ENCODE peak calls at places on chromosomes 12 and 14, in five cellular contexts. S, Y, W, H and Q are unnamed samples.

GRCh38 chr14:51202914-51203665 is 37.0 kb upstream of the TMX1 start:
- DNase-seq in Y (no peak), W (no peak), H (no peak), S (no peak), Q (no peak)

GRCh38 chr12:14756331-14757143 is 46.7 kb downstream of the WBP11 start:
- DNase-seq in Y (peak), H (no peak), W (peak), S (no peak), Q (no peak)

GRCh38 chr14:51491776-51492175 is 159.9 kb upstream of the FRMD6 start:
- DNase-seq in W (no peak), H (no peak), S (no peak), Y (no peak), Q (no peak)

GRCh38 chr12:49369723-49370145 is 2.5 kb downstream of the SPATS2 start:
- DNase-seq in H (no peak), Y (peak), W (peak), S (no peak), Q (no peak)

GRCh38 chr14:102392506-102392905 is 29.8 kb downstream of the TECPR2 start:
- DNase-seq in Y (no peak), H (no peak), S (no peak), W (no peak), Q (no peak)

GRCh38 chr12:14384783-14385638 is 19.5 kb downstream of the ATF7IP start:
- DNase-seq in S (peak), H (peak), W (peak), Y (peak), Q (peak)

GRCh38 chr14:41570415-41571155 is 36.1 kb upstream of the LRFN5 start:
- DNase-seq in S (no peak), Y (no peak), H (no peak), W (no peak), Q (no peak)

GRCh38 chr12:124152733-124153132 is 142.2 kb upstream of the RFLNA start:
- DNase-seq in S (no peak), W (no peak), Y (no peak), H (no peak), Q (no peak)

GRCh38 chr14:57247283-57247682 is 21.4 kb downstream of the EXOC5 start:
- DNase-seq in Y (no peak), S (no peak), W (no peak), H (no peak), Q (no peak)

GRCh38 chr14:94391284-94391914 is 3.0 kb upstream of the SERPINA1 start:
- DNase-seq in S (no peak), H (no peak), W (no peak), Y (no peak), Q (no peak)

GRCh38 chr12:103858953-103859601 is 18.0 kb upstream of the NT5DC3 start:
- DNase-seq in H (no peak), S (peak), Y (no peak), W (no peak), Q (peak)

GRCh38 chr14:101118746-101119610 is 215.5 kb upstream of the RTL1 start:
- DNase-seq in Y (no peak), W (peak), H (no peak), S (no peak), Q (no peak)

GRCh38 chr12:92036771-92037453 is 108.7 kb downstream of the BTG1 start:
- DNase-seq in S (no peak), W (no peak), H (no peak), Y (no peak), Q (peak)

GRCh38 chr14:23389396-23389795 is 12.6 kb downstream of the CMTM5 start:
- DNase-seq in W (no peak), Y (no peak), S (no peak), H (no peak), Q (no peak)

GRCh38 chr14:59547310-59547709 is 29.3 kb downstream of the CCDC175 start:
- DNase-seq in H (no peak), Y (no peak), W (no peak), S (no peak), Q (no peak)

GRCh38 chr12:3154006-3154405 is 76.8 kb downstream of the TSPAN9 start:
- DNase-seq in S (no peak), H (no peak), W (no peak), Y (no peak), Q (no peak)

GRCh38 chr12:3160081-3160480 is 82.9 kb downstream of the TSPAN9 start:
- DNase-seq in H (no peak), W (no peak), Y (no peak), S (no peak), Q (no peak)

GRCh38 chr12:3155710-3156386 is 78.7 kb downstream of the TSPAN9 start:
- DNase-seq in H (no peak), S (no peak), Y (no peak), W (no peak), Q (no peak)

GRCh38 chr12:3158851-3159465 is 81.8 kb downstream of the TSPAN9 start:
- DNase-seq in Y (no peak), H (no peak), S (no peak), W (no peak), Q (no peak)

DNA sequence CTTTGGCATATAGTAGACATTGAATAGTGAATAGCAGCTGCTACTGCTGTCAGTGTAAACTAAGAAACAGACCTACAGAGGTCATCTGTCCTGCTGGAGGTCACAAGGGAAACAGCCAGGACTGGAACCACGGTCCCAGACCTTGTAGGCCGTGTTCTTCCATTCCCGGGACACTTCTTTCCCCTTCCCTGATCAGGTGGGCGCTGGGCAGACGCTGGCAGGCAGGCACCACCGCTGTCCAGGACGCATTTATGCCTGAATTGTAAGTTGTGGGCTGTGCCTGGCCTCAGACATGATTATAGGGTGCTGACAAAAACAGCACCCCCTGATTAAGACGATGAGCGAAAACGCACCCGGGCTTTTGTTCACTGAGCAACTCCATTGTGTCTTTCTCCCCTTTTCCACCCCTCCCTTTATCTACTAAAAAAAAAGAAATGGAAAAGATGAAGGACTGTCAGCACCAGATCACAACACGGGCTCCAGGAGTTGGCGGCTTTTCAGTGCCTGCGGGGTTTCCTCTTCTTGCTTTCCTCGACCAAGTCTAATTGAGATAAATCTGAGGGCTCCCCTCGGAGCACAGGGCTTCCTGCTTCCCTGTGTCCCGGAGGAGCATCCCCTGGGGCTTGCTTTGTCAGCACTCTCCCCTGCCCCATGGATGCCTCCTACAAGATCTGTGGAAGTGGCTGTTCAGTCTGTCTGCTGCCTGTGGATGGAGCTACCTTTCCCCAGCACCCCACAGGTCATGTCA is 80.6 kb downstream of the TSPAN9 start:
- DNase-seq in S (no peak), W (peak), H (no peak), Y (no peak), Q (no peak)
- H2AFZ ChIP-seq in S (no peak), W (no peak), H (no peak), Y (no peak), Q (no peak)

DNA sequence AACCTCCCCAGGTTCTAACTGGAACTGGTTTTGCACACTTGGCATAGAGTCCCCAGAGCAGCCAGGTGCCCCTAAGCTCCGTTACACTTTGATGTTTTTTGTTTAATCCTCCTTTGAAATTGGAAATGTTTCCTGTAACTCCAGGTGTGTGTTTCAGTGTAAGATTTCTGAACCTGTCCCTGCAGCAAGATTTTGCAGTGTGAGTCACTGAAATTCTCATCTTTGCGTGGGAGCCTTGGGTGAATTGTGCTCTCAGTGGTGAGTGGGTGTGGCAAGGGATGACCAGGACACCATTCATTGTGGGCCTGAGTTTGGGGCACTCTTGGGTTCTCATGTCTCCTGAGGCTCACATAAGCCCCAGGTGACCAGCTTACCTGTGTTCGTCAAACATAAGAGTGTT is 18.3 kb downstream of the CD9 start:
- DNase-seq in Y (no peak), W (no peak), S (no peak), H (no peak), Q (peak)
- H3K27ac ChIP-seq in Y (no peak), W (no peak), S (peak), H (no peak), Q (peak)

DNA sequence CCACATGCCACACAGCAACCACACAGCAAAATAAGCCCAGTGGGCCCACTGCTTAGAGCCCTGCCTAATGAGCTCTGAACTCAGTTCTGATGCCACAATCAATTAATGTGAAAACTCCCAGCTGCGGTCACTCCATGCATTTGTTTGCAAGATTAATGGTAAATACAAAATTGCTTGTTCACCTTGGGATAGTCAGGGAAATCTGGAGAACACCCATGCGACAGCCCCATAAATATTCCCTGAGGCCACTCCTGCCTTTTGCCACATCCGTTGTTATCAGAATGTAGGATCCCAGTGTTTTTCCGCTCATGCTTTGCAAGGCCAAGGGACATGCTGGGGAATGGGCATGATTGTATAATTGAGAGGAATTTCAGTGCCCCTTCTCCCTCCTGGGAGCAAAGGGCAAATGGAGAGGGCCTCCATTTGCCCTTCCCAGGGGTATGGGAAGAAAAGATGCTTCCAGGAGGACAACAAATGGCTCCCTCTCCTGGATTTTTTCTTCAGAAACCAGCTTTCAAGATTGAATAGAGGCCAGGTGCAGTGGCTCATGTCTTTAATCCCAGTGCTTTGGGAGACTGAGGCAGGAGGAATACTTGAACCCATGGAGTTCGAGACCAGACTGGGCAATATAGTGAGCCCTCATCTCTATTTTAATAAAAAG is 30.8 kb upstream of the CMKLR1 start:
- DNase-seq in Y (no peak), H (no peak), W (peak), S (no peak), Q (no peak)
- H2AFZ ChIP-seq in Y (no peak), H (no peak), W (no peak), S (no peak), Q (no peak)

GRCh38 chr12:115756271-115756670 is 521.2 kb downstream of the MED13L start:
- DNase-seq in Y (no peak), H (no peak), W (no peak), S (no peak), Q (no peak)
- H3K27ac ChIP-seq in Y (no peak), H (no peak), W (peak), S (no peak), Q (peak)

DNA sequence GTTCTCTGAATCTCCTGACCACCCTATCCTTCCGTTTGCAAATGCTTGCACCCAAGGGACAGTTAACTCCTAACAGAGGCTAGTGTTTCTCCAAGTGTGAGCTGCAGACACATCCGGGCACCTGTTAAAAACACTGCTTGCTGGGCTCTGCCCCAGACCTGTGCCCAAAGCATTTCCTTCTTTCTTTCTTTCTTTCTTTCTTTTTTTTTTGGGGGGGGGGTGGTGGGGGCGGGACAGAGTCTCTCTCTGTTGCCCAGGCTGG is 42.5 kb downstream of the SPRING1 start:
- DNase-seq in W (no peak), S (no peak), H (no peak), Y (no peak), Q (no peak)
- H2AFZ ChIP-seq in W (no peak), S (no peak), H (no peak), Y (no peak), Q (no peak)

GRCh38 chr12:29741342-29742241 is 42.1 kb downstream of the TMTC1 start:
- DNase-seq in W (no peak), Y (no peak), H (no peak), S (no peak), Q (peak)
- H3K27ac ChIP-seq in W (no peak), Y (no peak), H (no peak), S (no peak), Q (peak)

GRCh38 chr12:79238246-79238645 is 373.7 kb downstream of the SYT1 start:
- DNase-seq in S (no peak), H (no peak), W (no peak), Y (no peak), Q (no peak)

GRCh38 chr12:79236920-79237319 is 372.3 kb downstream of the SYT1 start:
- DNase-seq in Y (no peak), H (no peak), W (no peak), S (no peak), Q (no peak)

GRCh38 chr12:79233341-79233761 is 368.8 kb downstream of the SYT1 start:
- DNase-seq in S (no peak), H (no peak), Y (no peak), W (no peak), Q (no peak)
- H2AFZ ChIP-seq in S (no peak), H (no peak), Y (no peak), W (no peak), Q (no peak)